ENCODE peak calls at places on chromosomes 5 and 9, in six cellular contexts. H, K, I, G, B and F are unnamed samples.
A peak's percentile ranks its signal among the peaks of the same experiment; 100 is the strongest.

GRCh38 chr5:9498541-9499497 is 47.1 kb downstream of the SEMA5A start:
- DNase-seq in I (no peak), K (no peak), H (no peak), G (peak; percentile 48), B (peak; percentile 58), F (no peak)

GRCh38 chr9:129459550-129460322 is 161.2 kb downstream of the C9orf50 start:
- DNase-seq in G (no peak), H (no peak), K (no peak), I (no peak), B (no peak), F (no peak)

GRCh38 chr5:169778622-169779596 is 141.8 kb downstream of the DOCK2 start:
- DNase-seq in G (no peak), H (no peak), I (no peak), K (no peak), B (no peak), F (no peak)

GRCh38 chr9:117305454-117305853 is 109.4 kb downstream of the ASTN2 start:
- DNase-seq in K (no peak), I (no peak), G (no peak), H (no peak), B (no peak), F (no peak)

GRCh38 chr5:164187780-164188179 is 682.4 kb downstream of the MAT2B start:
- DNase-seq in B (no peak), K (no peak), G (no peak), I (no peak), H (no peak), F (no peak)

GRCh38 chr5:62112689-62113220 is 193.3 kb upstream of the KIF2A start:
- DNase-seq in K (no peak), I (no peak), B (no peak), G (no peak), H (no peak), F (no peak)

GRCh38 chr5:3394046-3394597 is 201.5 kb upstream of the IRX1 start:
- DNase-seq in I (no peak), K (no peak), H (no peak), G (no peak), B (no peak), F (no peak)

GRCh38 chr9:15221746-15222145 is 85.3 kb downstream of the TTC39B start:
- DNase-seq in G (peak; percentile 45), B (no peak), I (no peak), K (no peak), H (no peak), F (no peak)